ENCODE peak calls at places on chromosomes 7 and 10, in eight cellular contexts. R is DMS153; M is anterior cingulate cortex; J is activated T-helper 9 cell treated with anti-CD3 and anti-CD28 coated beads, Interleukin-2, amount 50 U/mL, for 16 hours; T is Right ventricle myocardium inferior; O is stimulated activated CD4-positive, alpha-beta T cell treated with anti-CD3 and anti-CD28 coated beads, Interleukin-15, amount 100 ng/mL, for 24 hours; C is AG04450; Z is posterior cingulate gyrus. H is an unnamed sample.
A peak's percentile ranks its signal among the peaks of the same experiment; 100 is the strongest.

GRCh38 chr10:77478248-77478963 is 159.2 kb downstream of the KCNMA1 start:
- DNase-seq in R (no peak), M (no peak), J (no peak), T (no peak), O (no peak), C (peak; percentile 86), Z (no peak), H (no peak)

GRCh38 chr10:110387983-110388681 is 83.4 kb upstream of the SMNDC1 start:
- DNase-seq in R (no peak), M (no peak), J (peak; percentile 39), T (no peak), O (peak; percentile 41), C (no peak), Z (peak; percentile 78), H (no peak)

GRCh38 chr7:127486654-127487053 is 94.1 kb upstream of the ZNF800 start:
- DNase-seq in R (no peak), M (no peak), J (no peak), T (no peak), O (peak; percentile 18), C (no peak), Z (no peak), H (peak; percentile 16)

GRCh38 chr7:47537716-47538640 is 43.9 kb downstream of the TNS3 start:
- DNase-seq in R (no peak), M (no peak), J (no peak), T (no peak), O (no peak), C (no peak), Z (peak; percentile 71), H (no peak)

GRCh38 chr7:68038621-68039314 is 1042.1 kb downstream of the TYW1 start:
- DNase-seq in R (no peak), M (no peak), J (no peak), T (no peak), O (no peak), C (no peak), Z (no peak), H (no peak)

GRCh38 chr7:22386206-22386858 is 29.4 kb upstream of the RAPGEF5 start:
- DNase-seq in R (no peak), M (no peak), J (no peak), T (no peak), O (no peak), C (no peak), Z (no peak), H (no peak)

GRCh38 chr10:68086011-68086410 is 10.9 kb upstream of the HERC4 start:
- DNase-seq in R (no peak), M (no peak), J (no peak), T (no peak), O (no peak), C (no peak), Z (no peak), H (no peak)

GRCh38 chr7:134823400-134823799 is 44.0 kb downstream of the CALD1 start:
- DNase-seq in R (no peak), M (no peak), J (no peak), T (no peak), O (no peak), C (peak; percentile 72), Z (no peak), H (no peak)

GRCh38 chr7:120441850-120442249 is 168.9 kb downstream of the KCND2 start:
- DNase-seq in R (no peak), M (no peak), J (no peak), T (no peak), O (no peak), C (no peak), Z (no peak), H (no peak)

GRCh38 chr10:125093199-125093841 is 67.0 kb downstream of the CTBP2 start:
- DNase-seq in R (no peak), M (no peak), J (no peak), T (no peak), O (no peak), C (peak; percentile 41), Z (no peak), H (peak; percentile 59)

GRCh38 chr7:47045169-47045568 is 536.7 kb downstream of the TNS3 start:
- DNase-seq in R (no peak), M (no peak), J (no peak), T (peak; percentile 67), O (no peak), C (no peak), Z (no peak), H (no peak)

GRCh38 chr7:6367701-6368211 is 80.0 kb downstream of the DAGLB start:
- DNase-seq in R (no peak), M (no peak), J (no peak), T (no peak), O (no peak), C (no peak), Z (peak; percentile 7), H (peak; percentile 28)

GRCh38 chr7:157224627-157225026 is 85.9 kb downstream of the UBE3C start:
- DNase-seq in R (no peak), M (no peak), J (no peak), T (no peak), O (no peak), C (no peak), Z (no peak), H (no peak)

GRCh38 chr7:140231779-140232491 is 55.2 kb upstream of the KDM7A start:
- DNase-seq in R (peak; percentile 53), M (no peak), J (no peak), T (no peak), O (no peak), C (no peak), Z (no peak), H (no peak)

GRCh38 chr7:68697821-68698280 is 900.4 kb upstream of the AUTS2 start:
- DNase-seq in R (no peak), M (no peak), J (no peak), T (no peak), O (no peak), C (no peak), Z (peak; percentile 83), H (no peak)

GRCh38 chr10:6416892-6417512 is 163.1 kb downstream of the PRKCQ start:
- DNase-seq in R (no peak), M (no peak), J (no peak), T (no peak), O (no peak), C (no peak), Z (no peak), H (peak; percentile 81)

GRCh38 chr10:114073787-114074186 is 30.1 kb downstream of the ADRB1 start:
- DNase-seq in R (no peak), M (no peak), J (no peak), T (no peak), O (peak; percentile 14), C (no peak), Z (no peak), H (no peak)

GRCh38 chr7:150412016-150412415 is 32.9 kb downstream of the ZNF775 start:
- DNase-seq in R (no peak), M (no peak), J (no peak), T (peak; percentile 33), O (no peak), C (no peak), Z (peak; percentile 73), H (no peak)

GRCh38 chr10:46106410-46107255 is 60.6 kb upstream of the MSMB start:
- DNase-seq in R (peak; percentile 25), M (peak; percentile 49), J (peak; percentile 23), T (peak; percentile 89), O (peak; percentile 70), C (no peak), Z (peak; percentile 94), H (peak; percentile 82)

GRCh38 chr10:105253843-105254242 is 612.8 kb downstream of the SORCS3 start:
- DNase-seq in R (no peak), M (no peak), J (no peak), T (no peak), O (no peak), C (no peak), Z (no peak), H (no peak)

GRCh38 chr10:104109908-104110662 is 11.9 kb upstream of the SFR1 start:
- DNase-seq in R (no peak), M (no peak), J (no peak), T (no peak), O (no peak), C (no peak), Z (no peak), H (peak; percentile 88)

GRCh38 chr7:123987445-123987844 is 45.4 kb downstream of the TMEM229A start:
- DNase-seq in R (no peak), M (no peak), J (no peak), T (no peak), O (no peak), C (no peak), Z (no peak), H (peak; percentile 84)

GRCh38 chr10:97427571-97428179 is 1.7 kb downstream of the PGAM1 start:
- DNase-seq in R (no peak), M (no peak), J (peak; percentile 29), T (no peak), O (peak; percentile 60), C (no peak), Z (no peak), H (peak; percentile 64)

GRCh38 chr7:55192718-55193117 is 172.4 kb upstream of the LANCL2 start:
- DNase-seq in R (peak; percentile 31), M (no peak), J (no peak), T (no peak), O (no peak), C (peak; percentile 52), Z (no peak), H (no peak)

GRCh38 chr10:7133958-7134357 is 276.9 kb downstream of the SFMBT2 start:
- DNase-seq in R (no peak), M (no peak), J (no peak), T (no peak), O (no peak), C (no peak), Z (no peak), H (no peak)

GRCh38 chr10:15457382-15457781 is 86.3 kb upstream of the FAM171A1 start:
- DNase-seq in R (no peak), M (no peak), J (no peak), T (no peak), O (no peak), C (no peak), Z (no peak), H (no peak)